ENCODE peak calls at places on chromosomes 13 and 19, in eight cellular contexts. Y is anterior cingulate cortex, L is hepatic stellate cell, S is AG04449, J is Kasumi-1, C is fibroblast of mammary gland, Z is AG09309, N is ELF-1. M is an unnamed sample.

GRCh38 chr19:5188548-5189317 is 151.9 kb downstream of the PTPRS start:
- DNase-seq in N (no peak), J (no peak), S (no peak), C (no peak), Z (no peak), Y (no peak), L (no peak), M (no peak)

GRCh38 chr19:41218615-41219507 is at the start of gene AXL:
- DNase-seq in C (peak), N (peak), J (no peak), S (peak), Y (peak), Z (peak), L (peak), M (peak)

GRCh38 chr13:109297628-109298027 is 488.8 kb downstream of the IRS2 start:
- DNase-seq in Y (no peak), S (peak), J (no peak), C (peak), N (no peak), L (peak), Z (peak), M (peak)

GRCh38 chr19:10818306-10819123 is 17.5 kb downstream of the TMED1 start:
- DNase-seq in Y (no peak), C (no peak), J (no peak), N (no peak), Z (no peak), S (no peak), L (no peak), M (no peak)

GRCh38 chr19:3807131-3807480 is 20.9 kb upstream of the MATK start:
- DNase-seq in Y (no peak), S (no peak), N (no peak), Z (no peak), L (no peak), C (no peak), J (no peak), M (no peak)

GRCh38 chr13:50122465-50122864 is 107.2 kb downstream of the KCNRG start:
- DNase-seq in N (no peak), L (no peak), S (no peak), Z (no peak), J (peak), Y (no peak), C (no peak), M (no peak)

GRCh38 chr19:7500811-7501450 is 12.1 kb upstream of the PEX11G start:
- DNase-seq in L (peak), J (peak), Z (no peak), S (no peak), N (peak), C (peak), Y (peak), M (no peak)

GRCh38 chr19:18045307-18046013 is 37.5 kb downstream of the ARRDC2 start:
- DNase-seq in J (no peak), C (no peak), N (no peak), Z (no peak), S (no peak), L (no peak), Y (no peak), M (no peak)

GRCh38 chr13:34413538-34414210 is 528.4 kb upstream of the NBEA start:
- DNase-seq in C (no peak), S (no peak), Y (no peak), L (no peak), N (no peak), J (no peak), Z (no peak), M (peak)

GRCh38 chr19:50857366-50857765 is 2.7 kb downstream of the KLK3 start:
- DNase-seq in Y (no peak), J (no peak), Z (no peak), S (no peak), C (no peak), L (no peak), N (no peak), M (no peak)

GRCh38 chr19:7856679-7857663 is 17.2 kb downstream of the PRR36 start:
- DNase-seq in S (no peak), C (no peak), Z (no peak), N (no peak), J (no peak), L (no peak), Y (no peak), M (no peak)

M was measured in HT1080.